ENCODE peak calls at places on chromosomes 16 and 17, in seven cellular contexts. One of them, this sample, is unnamed.

GRCh38 chr16:30615358-30616076 is 5.3 kb upstream of the ZNF689 start:
- DNase-seq in dorsolateral prefrontal cortex: no peak
- DNase-seq in sigmoid colon: no peak
- DNase-seq in omental fat pad: no peak
- DNase-seq in stomach: peak
- DNase-seq in adrenal gland: peak
- DNase-seq in neural crest cell: peak
- DNase-seq in this sample: peak

GRCh38 chr16:27547134-27547533 is 2.6 kb downstream of the GTF3C1 start:
- DNase-seq in dorsolateral prefrontal cortex: no peak
- DNase-seq in sigmoid colon: peak
- DNase-seq in omental fat pad: no peak
- DNase-seq in stomach: no peak
- DNase-seq in adrenal gland: no peak
- DNase-seq in neural crest cell: no peak
- DNase-seq in this sample: no peak

GRCh38 chr17:81566461-81567126 is 14.4 kb upstream of the FAAP100 start:
- DNase-seq in dorsolateral prefrontal cortex: peak
- DNase-seq in sigmoid colon: peak
- DNase-seq in omental fat pad: peak
- DNase-seq in stomach: peak
- DNase-seq in adrenal gland: peak
- DNase-seq in neural crest cell: no peak
- DNase-seq in this sample: peak

GRCh38 chr16:64437706-64438329 is 684.0 kb downstream of the CDH11 start:
- DNase-seq in dorsolateral prefrontal cortex: no peak
- DNase-seq in sigmoid colon: no peak
- DNase-seq in omental fat pad: no peak
- DNase-seq in stomach: no peak
- DNase-seq in adrenal gland: no peak
- DNase-seq in neural crest cell: no peak
- DNase-seq in this sample: no peak

GRCh38 chr16:70749681-70750601 is 51.0 kb downstream of the VAC14 start:
- DNase-seq in dorsolateral prefrontal cortex: no peak
- DNase-seq in sigmoid colon: no peak
- DNase-seq in omental fat pad: no peak
- DNase-seq in stomach: no peak
- DNase-seq in adrenal gland: no peak
- DNase-seq in neural crest cell: peak
- DNase-seq in this sample: no peak

GRCh38 chr17:31475378-31476162 is 84.1 kb downstream of the RAB11FIP4 start:
- DNase-seq in dorsolateral prefrontal cortex: no peak
- DNase-seq in sigmoid colon: no peak
- DNase-seq in omental fat pad: no peak
- DNase-seq in stomach: no peak
- DNase-seq in adrenal gland: no peak
- DNase-seq in neural crest cell: no peak
- DNase-seq in this sample: no peak

GRCh38 chr16:2082171-2082982 is 34.6 kb downstream of the TSC2 start:
- DNase-seq in dorsolateral prefrontal cortex: no peak
- DNase-seq in sigmoid colon: peak
- DNase-seq in omental fat pad: no peak
- DNase-seq in stomach: peak
- DNase-seq in adrenal gland: peak
- DNase-seq in neural crest cell: no peak
- DNase-seq in this sample: no peak

GRCh38 chr16:31107465-31107867 is 720 bp upstream of the BCKDK start:
- DNase-seq in dorsolateral prefrontal cortex: no peak
- DNase-seq in sigmoid colon: no peak
- DNase-seq in omental fat pad: no peak
- DNase-seq in stomach: no peak
- DNase-seq in adrenal gland: no peak
- DNase-seq in neural crest cell: no peak
- DNase-seq in this sample: no peak

GRCh38 chr16:76985362-76985761 is 205.6 kb upstream of the MON1B start:
- DNase-seq in dorsolateral prefrontal cortex: no peak
- DNase-seq in sigmoid colon: no peak
- DNase-seq in omental fat pad: no peak
- DNase-seq in stomach: no peak
- DNase-seq in adrenal gland: no peak
- DNase-seq in neural crest cell: no peak
- DNase-seq in this sample: no peak

GRCh38 chr16:85431431-85432124 is 181.5 kb upstream of the GSE1 start:
- DNase-seq in dorsolateral prefrontal cortex: no peak
- DNase-seq in sigmoid colon: peak
- DNase-seq in omental fat pad: no peak
- DNase-seq in stomach: no peak
- DNase-seq in adrenal gland: no peak
- DNase-seq in neural crest cell: no peak
- DNase-seq in this sample: no peak

GRCh38 chr17:82871056-82871775 is 31.4 kb upstream of the ZNF750 start:
- DNase-seq in dorsolateral prefrontal cortex: no peak
- DNase-seq in sigmoid colon: no peak
- DNase-seq in omental fat pad: no peak
- DNase-seq in stomach: no peak
- DNase-seq in adrenal gland: no peak
- DNase-seq in neural crest cell: no peak
- DNase-seq in this sample: no peak

GRCh38 chr16:69031877-69032301 is 73.6 kb upstream of the HAS3 start:
- DNase-seq in dorsolateral prefrontal cortex: no peak
- DNase-seq in sigmoid colon: no peak
- DNase-seq in omental fat pad: no peak
- DNase-seq in stomach: peak
- DNase-seq in adrenal gland: peak
- DNase-seq in neural crest cell: no peak
- DNase-seq in this sample: peak

GRCh38 chr17:6580628-6581027 is 24.3 kb upstream of the PITPNM3 start:
- DNase-seq in dorsolateral prefrontal cortex: no peak
- DNase-seq in sigmoid colon: no peak
- DNase-seq in omental fat pad: no peak
- DNase-seq in stomach: no peak
- DNase-seq in adrenal gland: no peak
- DNase-seq in neural crest cell: no peak
- DNase-seq in this sample: no peak

GRCh38 chr16:57736419-57737281 is 1.1 kb downstream of the KATNB1 start:
- DNase-seq in dorsolateral prefrontal cortex: peak
- DNase-seq in sigmoid colon: peak
- DNase-seq in omental fat pad: no peak
- DNase-seq in stomach: peak
- DNase-seq in adrenal gland: no peak
- DNase-seq in neural crest cell: no peak
- DNase-seq in this sample: peak

GRCh38 chr16:3074860-3075545 is 9.6 kb downstream of the IL32 start:
- DNase-seq in dorsolateral prefrontal cortex: no peak
- DNase-seq in sigmoid colon: no peak
- DNase-seq in omental fat pad: no peak
- DNase-seq in stomach: peak
- DNase-seq in adrenal gland: no peak
- DNase-seq in neural crest cell: no peak
- DNase-seq in this sample: no peak

GRCh38 chr17:40352044-40352778 is 12.3 kb downstream of the GJD3 start:
- DNase-seq in dorsolateral prefrontal cortex: no peak
- DNase-seq in sigmoid colon: no peak
- DNase-seq in omental fat pad: no peak
- DNase-seq in stomach: no peak
- DNase-seq in adrenal gland: peak
- DNase-seq in neural crest cell: no peak
- DNase-seq in this sample: no peak

DNA sequence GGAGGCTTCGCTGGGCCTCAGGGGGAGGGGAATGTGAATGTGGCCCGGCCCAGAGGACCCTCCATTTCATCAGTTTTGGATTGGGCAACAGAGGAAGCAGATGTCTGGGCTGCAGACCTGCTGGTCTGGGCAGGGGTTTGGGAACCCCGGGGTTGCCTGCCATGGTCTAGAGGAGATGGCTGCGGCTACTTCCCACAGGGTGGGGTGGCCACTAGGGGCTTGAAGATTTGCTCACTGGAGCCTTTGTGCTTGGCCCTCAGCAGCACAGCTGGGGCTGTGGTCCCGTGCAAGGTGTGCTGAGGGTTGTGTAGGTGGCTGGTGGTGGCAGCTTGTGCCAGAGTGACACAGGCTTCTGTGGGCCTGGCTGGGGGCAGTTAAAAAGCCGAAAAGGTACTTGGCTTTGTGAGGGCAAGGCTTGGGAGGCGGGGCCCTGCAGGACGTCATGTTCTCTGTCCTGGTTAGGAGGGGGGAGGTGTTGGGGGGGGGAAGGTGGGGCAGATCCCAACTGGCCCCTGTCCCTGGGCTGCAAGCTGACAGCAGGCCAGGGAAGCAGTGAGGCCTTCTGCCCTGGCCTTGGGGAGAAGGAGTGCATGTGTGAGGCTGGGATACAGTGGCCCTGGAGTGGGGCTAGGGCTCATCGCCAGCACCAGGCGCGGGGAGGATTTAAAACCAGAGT is 98.0 kb downstream of the KPNA2 start:
- DNase-seq in dorsolateral prefrontal cortex: no peak
- DNase-seq in sigmoid colon: no peak
- DNase-seq in omental fat pad: no peak
- DNase-seq in stomach: no peak
- DNase-seq in adrenal gland: peak
- DNase-seq in neural crest cell: no peak
- DNase-seq in this sample: no peak
- TF ChIP-seq CTCF in dorsolateral prefrontal cortex: no peak
- TF ChIP-seq CTCF in sigmoid colon: no peak
- TF ChIP-seq CTCF in omental fat pad: no peak
- TF ChIP-seq CTCF in stomach: no peak
- TF ChIP-seq CTCF in adrenal gland: no peak
- TF ChIP-seq CTCF in neural crest cell: no peak
- TF ChIP-seq CTCF in this sample: no peak

GRCh38 chr17:51118330-51119195 is 2.1 kb downstream of the SPAG9 start:
- DNase-seq in dorsolateral prefrontal cortex: no peak
- DNase-seq in sigmoid colon: peak
- DNase-seq in omental fat pad: no peak
- DNase-seq in stomach: peak
- DNase-seq in adrenal gland: peak
- DNase-seq in neural crest cell: no peak
- DNase-seq in this sample: peak
- TF ChIP-seq CTCF in dorsolateral prefrontal cortex: no peak
- TF ChIP-seq CTCF in sigmoid colon: no peak
- TF ChIP-seq CTCF in omental fat pad: no peak
- TF ChIP-seq CTCF in stomach: no peak
- TF ChIP-seq CTCF in adrenal gland: no peak
- TF ChIP-seq CTCF in neural crest cell: no peak
- TF ChIP-seq CTCF in this sample: no peak

GRCh38 chr16:48525201-48526057 is 84.6 kb downstream of the N4BP1 start:
- DNase-seq in dorsolateral prefrontal cortex: no peak
- DNase-seq in sigmoid colon: peak
- DNase-seq in omental fat pad: no peak
- DNase-seq in stomach: no peak
- DNase-seq in adrenal gland: no peak
- DNase-seq in neural crest cell: no peak
- DNase-seq in this sample: no peak

GRCh38 chr16:48523415-48524204 is 86.4 kb downstream of the N4BP1 start:
- DNase-seq in dorsolateral prefrontal cortex: no peak
- DNase-seq in sigmoid colon: peak
- DNase-seq in omental fat pad: no peak
- DNase-seq in stomach: no peak
- DNase-seq in adrenal gland: no peak
- DNase-seq in neural crest cell: no peak
- DNase-seq in this sample: no peak

GRCh38 chr16:48526958-48527331 is 83.0 kb downstream of the N4BP1 start:
- DNase-seq in dorsolateral prefrontal cortex: no peak
- DNase-seq in sigmoid colon: peak
- DNase-seq in omental fat pad: no peak
- DNase-seq in stomach: no peak
- DNase-seq in adrenal gland: no peak
- DNase-seq in neural crest cell: no peak
- DNase-seq in this sample: no peak

GRCh38 chr16:48524348-48525200 is 85.4 kb downstream of the N4BP1 start:
- DNase-seq in dorsolateral prefrontal cortex: no peak
- DNase-seq in sigmoid colon: peak
- DNase-seq in omental fat pad: no peak
- DNase-seq in stomach: no peak
- DNase-seq in adrenal gland: no peak
- DNase-seq in neural crest cell: no peak
- DNase-seq in this sample: no peak

GRCh38 chr16:48526058-48526957 is 83.7 kb downstream of the N4BP1 start:
- DNase-seq in dorsolateral prefrontal cortex: no peak
- DNase-seq in sigmoid colon: peak
- DNase-seq in omental fat pad: no peak
- DNase-seq in stomach: peak
- DNase-seq in adrenal gland: no peak
- DNase-seq in neural crest cell: no peak
- DNase-seq in this sample: peak
- TF ChIP-seq CTCF in dorsolateral prefrontal cortex: no peak
- TF ChIP-seq CTCF in sigmoid colon: peak
- TF ChIP-seq CTCF in omental fat pad: no peak
- TF ChIP-seq CTCF in stomach: no peak
- TF ChIP-seq CTCF in adrenal gland: no peak
- TF ChIP-seq CTCF in neural crest cell: no peak
- TF ChIP-seq CTCF in this sample: peak

DNA sequence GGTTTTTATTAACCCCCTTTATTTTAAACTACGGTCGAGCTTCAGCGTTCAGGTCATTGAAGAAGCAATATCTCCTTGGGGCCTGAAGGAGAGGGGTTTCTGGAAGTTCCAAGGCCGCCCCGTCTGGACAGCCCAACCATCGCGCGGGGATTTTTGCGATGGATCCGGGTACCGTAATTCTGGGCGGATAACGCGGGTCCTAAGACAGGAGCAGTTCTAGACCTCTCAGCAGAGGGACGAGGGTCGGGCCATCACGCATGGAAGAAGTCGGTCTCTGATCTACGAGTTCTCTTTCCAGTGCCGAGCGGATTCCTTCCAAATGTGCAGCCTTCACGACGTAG is 3.6 kb downstream of the BORCS6 start:
- DNase-seq in dorsolateral prefrontal cortex: no peak
- DNase-seq in sigmoid colon: no peak
- DNase-seq in omental fat pad: no peak
- DNase-seq in stomach: no peak
- DNase-seq in adrenal gland: no peak
- DNase-seq in neural crest cell: no peak
- DNase-seq in this sample: no peak
- TF ChIP-seq CTCF in dorsolateral prefrontal cortex: no peak
- TF ChIP-seq CTCF in sigmoid colon: no peak
- TF ChIP-seq CTCF in omental fat pad: no peak
- TF ChIP-seq CTCF in stomach: no peak
- TF ChIP-seq CTCF in adrenal gland: no peak
- TF ChIP-seq CTCF in neural crest cell: no peak
- TF ChIP-seq CTCF in this sample: no peak

This sample was measured in Calu3.